ENCODE peak calls at places on chromosomes 5 and 9, in nine cellular contexts. L is kidney, E is activated B cell treated with CpG ODN at 0.5 μM for 24 hours, J is H9, Q is AG04450, I is Peyer's patch, D is transverse colon, O is left lung, M is epithelial cell of esophagus. K is an unnamed sample.

GRCh38 chr5:36878421-36879088 is 2.0 kb downstream of the NIPBL start:
- DNase-seq in L (peak; percentile 61), E (no peak), J (peak; percentile 66), Q (no peak), I (no peak), D (no peak), O (no peak), M (peak; percentile 57), K (peak; percentile 23)

GRCh38 chr5:124745367-124746251 is 830 bp downstream of the ZNF608 start:
- DNase-seq in L (no peak), E (no peak), J (no peak), Q (no peak), I (no peak), D (no peak), O (no peak), M (peak; percentile 62), K (no peak)

GRCh38 chr5:96000308-96000707 is 38.7 kb upstream of the ELL2 start:
- DNase-seq in L (no peak), E (no peak), J (no peak), Q (no peak), I (no peak), D (no peak), O (no peak), M (no peak), K (no peak)

GRCh38 chr9:91948061-91948422 is 2.0 kb downstream of the ROR2 start:
- DNase-seq in L (no peak), E (no peak), J (no peak), Q (no peak), I (no peak), D (no peak), O (no peak), M (no peak), K (no peak)

GRCh38 chr5:145856285-145856818 is 16.5 kb downstream of the GRXCR2 start:
- DNase-seq in L (peak; percentile 79), E (no peak), J (peak; percentile 89), Q (peak; percentile 27), I (peak; percentile 55), D (peak; percentile 26), O (peak; percentile 77), M (peak; percentile 46), K (peak; percentile 67)

GRCh38 chr5:10537614-10538013 is 26.3 kb upstream of the ANKRD33B start:
- DNase-seq in L (peak; percentile 62), E (no peak), J (no peak), Q (no peak), I (no peak), D (no peak), O (no peak), M (no peak), K (no peak)

GRCh38 chr5:178107889-178108288 is 5.4 kb upstream of the N4BP3 start:
- DNase-seq in L (no peak), E (no peak), J (no peak), Q (no peak), I (no peak), D (no peak), O (peak; percentile 43), M (no peak), K (no peak)

GRCh38 chr9:93896093-93896492 is 59.1 kb downstream of the BARX1 start:
- DNase-seq in L (no peak), E (peak; percentile 6), J (peak; percentile 5), Q (no peak), I (peak; percentile 25), D (peak; percentile 3), O (peak; percentile 61), M (no peak), K (no peak)

GRCh38 chr9:92425578-92425977 is 1.3 kb upstream of the OMD start:
- DNase-seq in L (no peak), E (no peak), J (no peak), Q (no peak), I (no peak), D (no peak), O (no peak), M (no peak), K (no peak)

GRCh38 chr5:81779935-81780266 is 29.0 kb upstream of the SSBP2 start:
- DNase-seq in L (no peak), E (no peak), J (no peak), Q (no peak), I (no peak), D (no peak), O (no peak), M (no peak), K (no peak)

GRCh38 chr5:2651116-2651515 is 100.4 kb downstream of the IRX2 start:
- DNase-seq in L (no peak), E (no peak), J (no peak), Q (no peak), I (no peak), D (no peak), O (no peak), M (no peak), K (no peak)

GRCh38 chr5:5407924-5408323 is 14.6 kb upstream of the ICE1 start:
- DNase-seq in L (no peak), E (no peak), J (no peak), Q (no peak), I (no peak), D (no peak), O (no peak), M (no peak), K (no peak)

GRCh38 chr9:118522093-118523028 is 818.2 kb downstream of the TLR4 start:
- DNase-seq in L (peak; percentile 52), E (no peak), J (peak; percentile 90), Q (no peak), I (peak; percentile 43), D (peak; percentile 13), O (no peak), M (peak; percentile 74), K (peak; percentile 60)

GRCh38 chr9:4226331-4227250 is 73.3 kb downstream of the GLIS3 start:
- DNase-seq in L (no peak), E (no peak), J (peak; percentile 33), Q (no peak), I (no peak), D (peak; percentile 12), O (no peak), M (no peak), K (no peak)

GRCh38 chr9:19799784-19800183 is 10.9 kb upstream of the SLC24A2 start:
- DNase-seq in L (no peak), E (no peak), J (peak; percentile 50), Q (no peak), I (no peak), D (no peak), O (no peak), M (no peak), K (no peak)

DNA sequence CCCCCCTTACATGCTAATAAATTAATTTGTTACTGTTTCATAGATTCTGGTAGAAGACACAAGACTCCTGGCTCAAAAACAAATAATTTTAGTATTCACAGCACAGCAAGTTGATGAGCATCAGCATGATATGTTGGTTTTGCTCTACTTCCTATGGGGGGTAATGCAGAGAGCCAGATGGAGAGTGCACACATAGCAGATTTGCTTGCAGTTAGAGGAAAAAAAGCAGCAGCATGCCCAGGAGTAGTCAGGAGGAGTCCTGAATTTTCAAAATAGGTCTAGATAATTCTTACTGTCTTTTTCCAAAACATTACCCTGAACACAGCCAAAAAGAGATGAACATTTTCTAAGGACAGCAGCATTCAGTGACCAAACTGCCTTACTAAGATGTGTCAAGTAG is 261.3 kb downstream of the COX7C start:
- DNase-seq in L (no peak), E (no peak), J (no peak), Q (no peak), I (no peak), D (no peak), O (no peak), M (no peak), K (no peak)
- TF ChIP-seq CTCF in L (no peak), E (no peak), J (no peak), Q (no peak), I (no peak), D (no peak), O (no peak), M (no peak), K (no peak)

DNA sequence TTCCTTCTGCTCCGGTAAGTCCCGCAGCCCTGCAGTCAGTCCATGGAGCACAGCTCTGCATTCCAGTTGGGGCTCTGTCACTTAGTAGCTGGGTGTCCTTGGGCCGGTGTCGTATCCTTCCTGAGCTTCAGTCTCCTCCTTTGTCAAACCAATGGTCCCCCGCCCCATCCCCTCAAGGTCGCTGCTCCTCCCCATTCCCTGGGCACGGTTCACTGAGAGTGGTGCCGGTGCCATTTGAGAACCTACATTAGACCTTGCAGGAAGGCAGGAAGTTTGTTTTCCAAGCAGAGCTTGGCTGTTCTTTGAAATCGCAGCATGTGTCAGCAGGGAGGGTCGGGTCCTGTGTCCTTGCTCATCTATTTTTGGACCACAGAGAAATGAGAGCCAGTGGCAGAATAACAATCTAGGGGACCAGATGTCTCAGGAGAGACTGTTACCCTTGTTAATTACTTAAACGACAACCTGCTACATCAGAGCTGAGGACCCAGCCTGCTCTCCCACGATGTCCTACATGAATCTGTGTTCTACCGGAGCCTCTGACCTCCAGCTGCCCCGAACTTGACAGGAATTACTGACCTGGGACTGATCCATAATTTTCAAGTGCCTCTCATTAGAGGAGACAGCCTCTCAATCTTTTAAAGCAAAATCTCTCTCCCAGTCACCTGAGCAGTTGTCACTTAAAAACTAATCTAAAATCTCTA is 21.7 kb upstream of the BARHL1 start:
- DNase-seq in L (no peak), E (no peak), J (no peak), Q (no peak), I (no peak), D (no peak), O (no peak), M (no peak), K (no peak)
- TF ChIP-seq CTCF in L (no peak), E (no peak), J (no peak), Q (no peak), I (no peak), D (no peak), O (no peak), M (no peak), K (no peak)

GRCh38 chr5:141363952-141364660 is at the start of gene PCDHGA5:
- DNase-seq in L (no peak), E (no peak), J (no peak), Q (no peak), I (no peak), D (no peak), O (no peak), M (no peak), K (no peak)
- TF ChIP-seq CTCF in L (no peak), E (no peak), J (no peak), Q (peak; percentile 10), I (no peak), D (no peak), O (no peak), M (no peak), K (no peak)

GRCh38 chr9:81849631-81850259 is 78.5 kb upstream of the SPATA31D4 start:
- DNase-seq in L (no peak), E (no peak), J (no peak), Q (no peak), I (no peak), D (peak; percentile 61), O (no peak), M (peak; percentile 48), K (no peak)

GRCh38 chr9:81847181-81847915 is 80.9 kb upstream of the SPATA31D4 start:
- DNase-seq in L (no peak), E (no peak), J (no peak), Q (no peak), I (no peak), D (no peak), O (no peak), M (no peak), K (no peak)

GRCh38 chr9:81844131-81844567 is 84.1 kb upstream of the SPATA31D4 start:
- DNase-seq in L (no peak), E (no peak), J (no peak), Q (no peak), I (no peak), D (no peak), O (no peak), M (peak; percentile 29), K (no peak)

GRCh38 chr9:81851340-81851739 is 76.9 kb upstream of the SPATA31D4 start:
- DNase-seq in L (no peak), E (no peak), J (no peak), Q (no peak), I (no peak), D (no peak), O (no peak), M (no peak), K (no peak)

GRCh38 chr9:81848472-81848871 is 79.8 kb upstream of the SPATA31D4 start:
- DNase-seq in L (no peak), E (no peak), J (no peak), Q (no peak), I (no peak), D (no peak), O (no peak), M (peak; percentile 42), K (no peak)
- TF ChIP-seq CTCF in L (peak; percentile 28), E (no peak), J (peak; percentile 55), Q (peak; percentile 59), I (peak; percentile 41), D (peak; percentile 40), O (no peak), M (peak; percentile 48), K (no peak)

K was measured in endothelial cell.